ENCODE peak calls at places on chromosomes 3 and 15, in nine cellular contexts. One of them, this sample, is unnamed.

GRCh38 chr3:37967252-37967881 is 23.2 kb upstream of the VILL start:
- DNase-seq in A549: peak; percentile 74
- DNase-seq in neuronal stem cell: peak; percentile 38
- DNase-seq in gastrocnemius medialis: peak; percentile 35
- DNase-seq in heart right ventricle: peak; percentile 69
- DNase-seq in colonic mucosa: peak; percentile 83
- DNase-seq in hepatocyte: peak; percentile 79
- DNase-seq in substantia nigra: no peak
- DNase-seq in GM23338: peak; percentile 93
- DNase-seq in this sample: peak; percentile 76

GRCh38 chr15:73994419-73994883 is at the start of gene PML:
- DNase-seq in gastrocnemius medialis: peak; percentile 95
- DNase-seq in A549: peak; percentile 85
- DNase-seq in colonic mucosa: peak; percentile 98
- DNase-seq in substantia nigra: peak; percentile 70
- DNase-seq in neuronal stem cell: peak; percentile 87
- DNase-seq in GM23338: peak; percentile 99
- DNase-seq in heart right ventricle: peak; percentile 98
- DNase-seq in hepatocyte: peak; percentile 97
- DNase-seq in this sample: peak; percentile 99

GRCh38 chr3:30751610-30752299 is 142.7 kb downstream of the GADL1 start:
- DNase-seq in gastrocnemius medialis: no peak
- DNase-seq in neuronal stem cell: no peak
- DNase-seq in heart right ventricle: peak; percentile 26
- DNase-seq in colonic mucosa: peak; percentile 45
- DNase-seq in substantia nigra: no peak
- DNase-seq in GM23338: peak; percentile 77
- DNase-seq in hepatocyte: peak; percentile 49
- DNase-seq in A549: peak; percentile 36
- DNase-seq in this sample: no peak

GRCh38 chr15:69729167-69729748 is 276.6 kb downstream of the RPLP1 start:
- DNase-seq in colonic mucosa: peak; percentile 64
- DNase-seq in gastrocnemius medialis: no peak
- DNase-seq in hepatocyte: peak; percentile 27
- DNase-seq in A549: no peak
- DNase-seq in heart right ventricle: peak; percentile 17
- DNase-seq in substantia nigra: no peak
- DNase-seq in neuronal stem cell: no peak
- DNase-seq in GM23338: peak; percentile 70
- DNase-seq in this sample: peak; percentile 53

GRCh38 chr3:15708882-15709677 is 88.7 kb downstream of the ANKRD28 start:
- DNase-seq in hepatocyte: no peak
- DNase-seq in heart right ventricle: no peak
- DNase-seq in neuronal stem cell: no peak
- DNase-seq in GM23338: no peak
- DNase-seq in gastrocnemius medialis: no peak
- DNase-seq in substantia nigra: no peak
- DNase-seq in colonic mucosa: no peak
- DNase-seq in A549: no peak
- DNase-seq in this sample: no peak

GRCh38 chr3:33426068-33426467 is 14.1 kb downstream of the UBP1 start:
- DNase-seq in GM23338: peak; percentile 89
- DNase-seq in A549: no peak
- DNase-seq in heart right ventricle: no peak
- DNase-seq in substantia nigra: no peak
- DNase-seq in colonic mucosa: no peak
- DNase-seq in hepatocyte: no peak
- DNase-seq in neuronal stem cell: no peak
- DNase-seq in gastrocnemius medialis: no peak
- DNase-seq in this sample: no peak

GRCh38 chr3:108455212-108455705 is 55.1 kb downstream of the MYH15 start:
- DNase-seq in neuronal stem cell: no peak
- DNase-seq in GM23338: no peak
- DNase-seq in A549: no peak
- DNase-seq in gastrocnemius medialis: no peak
- DNase-seq in colonic mucosa: no peak
- DNase-seq in substantia nigra: no peak
- DNase-seq in hepatocyte: no peak
- DNase-seq in heart right ventricle: no peak
- DNase-seq in this sample: no peak

GRCh38 chr3:27677554-27677953 is 44.6 kb downstream of the EOMES start:
- DNase-seq in neuronal stem cell: no peak
- DNase-seq in gastrocnemius medialis: peak; percentile 27
- DNase-seq in A549: peak; percentile 83
- DNase-seq in colonic mucosa: no peak
- DNase-seq in substantia nigra: no peak
- DNase-seq in hepatocyte: peak; percentile 20
- DNase-seq in heart right ventricle: no peak
- DNase-seq in GM23338: no peak
- DNase-seq in this sample: no peak

GRCh38 chr3:121482651-121483050 is 63.1 kb downstream of the POLQ start:
- DNase-seq in neuronal stem cell: no peak
- DNase-seq in heart right ventricle: no peak
- DNase-seq in hepatocyte: no peak
- DNase-seq in A549: peak; percentile 34
- DNase-seq in substantia nigra: no peak
- DNase-seq in colonic mucosa: no peak
- DNase-seq in gastrocnemius medialis: no peak
- DNase-seq in GM23338: no peak
- DNase-seq in this sample: no peak

GRCh38 chr3:197406266-197406665 is 107.9 kb upstream of the DLG1 start:
- DNase-seq in gastrocnemius medialis: no peak
- DNase-seq in colonic mucosa: no peak
- DNase-seq in GM23338: no peak
- DNase-seq in A549: no peak
- DNase-seq in heart right ventricle: no peak
- DNase-seq in hepatocyte: peak; percentile 46
- DNase-seq in neuronal stem cell: no peak
- DNase-seq in substantia nigra: no peak
- DNase-seq in this sample: no peak

GRCh38 chr3:187639912-187640822 is 30.0 kb downstream of the SST start:
- DNase-seq in A549: no peak
- DNase-seq in colonic mucosa: no peak
- DNase-seq in gastrocnemius medialis: no peak
- DNase-seq in GM23338: no peak
- DNase-seq in substantia nigra: no peak
- DNase-seq in hepatocyte: no peak
- DNase-seq in neuronal stem cell: no peak
- DNase-seq in heart right ventricle: no peak
- DNase-seq in this sample: no peak

GRCh38 chr3:178646205-178646604 is 110.0 kb downstream of the KCNMB2 start:
- DNase-seq in neuronal stem cell: no peak
- DNase-seq in hepatocyte: no peak
- DNase-seq in GM23338: no peak
- DNase-seq in substantia nigra: no peak
- DNase-seq in gastrocnemius medialis: no peak
- DNase-seq in heart right ventricle: no peak
- DNase-seq in A549: no peak
- DNase-seq in colonic mucosa: no peak
- DNase-seq in this sample: no peak

DNA sequence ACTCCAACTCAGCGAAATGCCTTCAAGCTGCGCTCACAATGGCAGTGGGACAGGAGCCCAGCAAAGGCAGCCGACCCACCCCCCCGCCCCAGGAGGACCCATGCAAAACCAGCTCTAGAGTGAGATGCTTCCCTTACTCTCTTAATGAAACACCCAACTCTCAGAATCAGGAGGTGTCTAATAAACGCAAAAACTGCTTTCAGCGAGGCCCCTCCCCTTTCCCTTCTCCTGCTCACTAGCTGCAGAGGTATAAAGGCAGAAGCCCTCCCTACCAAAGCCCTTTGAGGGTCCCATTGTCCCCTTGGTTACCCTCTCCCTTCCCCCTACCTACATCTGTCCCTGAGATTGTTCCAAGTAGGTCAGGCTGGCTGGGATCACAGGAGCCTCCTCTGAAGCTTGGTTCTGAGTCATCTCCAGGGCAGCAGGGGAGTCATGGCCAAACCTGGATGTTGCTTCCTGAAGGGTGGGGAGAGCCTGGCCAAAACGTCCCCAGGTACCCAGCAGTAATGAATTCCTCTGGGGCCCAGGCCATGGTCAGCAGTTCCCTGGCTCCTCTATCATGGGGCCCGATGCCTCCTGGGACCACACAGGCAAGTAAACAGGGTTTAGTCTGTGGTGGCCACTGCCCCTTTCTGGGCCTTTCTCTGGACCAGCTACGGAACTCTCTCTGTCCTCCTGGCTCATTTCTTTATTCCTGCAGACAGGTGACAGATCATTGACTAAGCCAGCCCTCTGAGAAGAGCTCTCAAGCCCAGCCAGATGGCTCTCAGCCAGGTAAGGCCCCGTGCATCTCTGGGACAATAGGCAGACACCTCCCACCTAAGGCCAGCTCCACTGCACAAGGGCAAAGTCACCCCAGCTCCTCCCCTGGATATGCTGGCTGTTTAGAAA is 8.6 kb downstream of the KLHL25 start:
- DNase-seq in hepatocyte: peak; percentile 72
- DNase-seq in heart right ventricle: peak; percentile 40
- DNase-seq in substantia nigra: no peak
- DNase-seq in gastrocnemius medialis: peak; percentile 89
- DNase-seq in neuronal stem cell: no peak
- DNase-seq in GM23338: no peak
- DNase-seq in colonic mucosa: peak; percentile 83
- DNase-seq in A549: peak; percentile 31
- DNase-seq in this sample: peak; percentile 77
- H3K27ac ChIP-seq in hepatocyte: peak overlapping the region; percentile 37
- H3K27ac ChIP-seq in heart right ventricle: peak overlapping the region; percentile 44
- H3K27ac ChIP-seq in substantia nigra: no peak overlapping the region
- H3K27ac ChIP-seq in gastrocnemius medialis: peak overlapping the region; percentile 95
- H3K27ac ChIP-seq in neuronal stem cell: peak overlapping the region; percentile 41
- H3K27ac ChIP-seq in GM23338: peak overlapping the region; percentile 32
- H3K27ac ChIP-seq in colonic mucosa: no peak overlapping the region
- H3K27ac ChIP-seq in A549: peak overlapping the region; percentile 41
- H3K27ac ChIP-seq in this sample: peak overlapping the region; percentile 15

GRCh38 chr15:78564743-78565096 is 600 bp upstream of the CHRNA5 start:
- DNase-seq in substantia nigra: no peak
- DNase-seq in colonic mucosa: peak; percentile 21
- DNase-seq in heart right ventricle: no peak
- DNase-seq in A549: no peak
- DNase-seq in neuronal stem cell: no peak
- DNase-seq in gastrocnemius medialis: no peak
- DNase-seq in hepatocyte: no peak
- DNase-seq in GM23338: no peak
- DNase-seq in this sample: no peak
- H3K27ac ChIP-seq in substantia nigra: no peak overlapping the region
- H3K27ac ChIP-seq in colonic mucosa: no peak overlapping the region
- H3K27ac ChIP-seq in heart right ventricle: no peak overlapping the region
- H3K27ac ChIP-seq in A549: peak overlapping the region; percentile 41
- H3K27ac ChIP-seq in neuronal stem cell: no peak overlapping the region
- H3K27ac ChIP-seq in gastrocnemius medialis: no peak overlapping the region
- H3K27ac ChIP-seq in hepatocyte: no peak overlapping the region
- H3K27ac ChIP-seq in GM23338: no peak overlapping the region
- H3K27ac ChIP-seq in this sample: no peak overlapping the region

GRCh38 chr3:55639143-55639542 is 152.0 kb upstream of the WNT5A start:
- DNase-seq in colonic mucosa: no peak
- DNase-seq in hepatocyte: no peak
- DNase-seq in GM23338: no peak
- DNase-seq in neuronal stem cell: no peak
- DNase-seq in A549: no peak
- DNase-seq in substantia nigra: no peak
- DNase-seq in gastrocnemius medialis: no peak
- DNase-seq in heart right ventricle: no peak
- DNase-seq in this sample: no peak
- H3K27ac ChIP-seq in colonic mucosa: no peak overlapping the region
- H3K27ac ChIP-seq in hepatocyte: no peak overlapping the region
- H3K27ac ChIP-seq in GM23338: no peak overlapping the region
- H3K27ac ChIP-seq in neuronal stem cell: no peak overlapping the region
- H3K27ac ChIP-seq in A549: no peak overlapping the region
- H3K27ac ChIP-seq in substantia nigra: no peak overlapping the region
- H3K27ac ChIP-seq in gastrocnemius medialis: no peak overlapping the region
- H3K27ac ChIP-seq in heart right ventricle: no peak overlapping the region
- H3K27ac ChIP-seq in this sample: no peak overlapping the region

GRCh38 chr3:128734523-128735189 is 8.7 kb downstream of the RAB7A start:
- DNase-seq in substantia nigra: no peak
- DNase-seq in gastrocnemius medialis: no peak
- DNase-seq in heart right ventricle: no peak
- DNase-seq in neuronal stem cell: no peak
- DNase-seq in GM23338: no peak
- DNase-seq in hepatocyte: no peak
- DNase-seq in A549: no peak
- DNase-seq in colonic mucosa: no peak
- DNase-seq in this sample: no peak
- H3K27ac ChIP-seq in substantia nigra: no peak overlapping the region
- H3K27ac ChIP-seq in gastrocnemius medialis: peak overlapping the region; percentile 99
- H3K27ac ChIP-seq in heart right ventricle: no peak overlapping the region
- H3K27ac ChIP-seq in neuronal stem cell: no peak overlapping the region
- H3K27ac ChIP-seq in GM23338: no peak overlapping the region
- H3K27ac ChIP-seq in hepatocyte: no peak overlapping the region
- H3K27ac ChIP-seq in A549: no peak overlapping the region
- H3K27ac ChIP-seq in colonic mucosa: no peak overlapping the region
- H3K27ac ChIP-seq in this sample: no peak overlapping the region

GRCh38 chr3:57673158-57673557 is 19.7 kb downstream of the DENND6A start:
- DNase-seq in heart right ventricle: no peak
- DNase-seq in neuronal stem cell: no peak
- DNase-seq in colonic mucosa: no peak
- DNase-seq in substantia nigra: no peak
- DNase-seq in A549: no peak
- DNase-seq in GM23338: no peak
- DNase-seq in hepatocyte: no peak
- DNase-seq in gastrocnemius medialis: no peak
- DNase-seq in this sample: no peak
- H3K27ac ChIP-seq in heart right ventricle: no peak overlapping the region
- H3K27ac ChIP-seq in neuronal stem cell: no peak overlapping the region
- H3K27ac ChIP-seq in colonic mucosa: no peak overlapping the region
- H3K27ac ChIP-seq in substantia nigra: no peak overlapping the region
- H3K27ac ChIP-seq in A549: no peak overlapping the region
- H3K27ac ChIP-seq in GM23338: no peak overlapping the region
- H3K27ac ChIP-seq in hepatocyte: no peak overlapping the region
- H3K27ac ChIP-seq in gastrocnemius medialis: no peak overlapping the region
- H3K27ac ChIP-seq in this sample: no peak overlapping the region

DNA sequence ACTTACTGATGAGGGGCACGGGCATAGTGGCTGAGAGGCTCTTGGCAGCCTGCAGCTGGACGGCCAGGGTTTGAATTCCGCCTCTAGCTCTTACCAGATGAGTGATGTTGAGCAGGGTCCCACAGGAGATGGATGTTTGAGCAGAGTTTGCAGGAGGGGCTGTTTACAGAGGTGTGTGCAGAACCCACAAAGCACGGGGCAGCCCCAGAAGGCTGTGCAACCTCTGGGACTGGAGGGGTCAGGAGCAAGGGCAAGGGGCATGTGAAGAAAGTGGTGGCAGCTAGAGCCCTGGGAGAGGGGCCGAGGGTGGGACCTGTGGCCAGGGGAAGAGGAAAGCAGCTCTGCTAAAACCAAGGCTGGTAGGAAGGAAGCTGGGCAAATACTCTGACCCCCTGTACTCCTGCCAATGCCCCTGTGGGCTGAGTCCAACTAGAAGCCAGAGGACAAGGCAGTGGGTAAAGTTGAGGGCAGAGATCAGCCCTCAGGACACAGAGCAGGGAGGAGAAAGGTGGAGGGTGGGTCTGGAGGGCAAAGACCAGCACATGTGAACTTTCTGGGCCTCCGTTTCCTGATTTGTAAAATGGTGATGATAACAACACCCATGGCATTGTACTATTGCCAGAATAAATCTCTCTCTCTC is 53.9 kb upstream of the ITGA11 start:
- DNase-seq in heart right ventricle: no peak
- DNase-seq in substantia nigra: no peak
- DNase-seq in GM23338: no peak
- DNase-seq in colonic mucosa: no peak
- DNase-seq in hepatocyte: no peak
- DNase-seq in neuronal stem cell: no peak
- DNase-seq in A549: no peak
- DNase-seq in gastrocnemius medialis: no peak
- DNase-seq in this sample: peak; percentile 47
- H3K27ac ChIP-seq in heart right ventricle: no peak overlapping the region
- H3K27ac ChIP-seq in substantia nigra: no peak overlapping the region
- H3K27ac ChIP-seq in GM23338: no peak overlapping the region
- H3K27ac ChIP-seq in colonic mucosa: no peak overlapping the region
- H3K27ac ChIP-seq in hepatocyte: no peak overlapping the region
- H3K27ac ChIP-seq in neuronal stem cell: no peak overlapping the region
- H3K27ac ChIP-seq in A549: no peak overlapping the region
- H3K27ac ChIP-seq in gastrocnemius medialis: no peak overlapping the region
- H3K27ac ChIP-seq in this sample: no peak overlapping the region

This sample was measured in small intestine.